ENCODE peak calls at places on chromosomes 2 and 18, in eight cellular contexts. U, L, W, A, R, Z, G and X are unnamed samples.

GRCh38 chr2:27799646-27800010 is 28.1 kb downstream of the MRPL33 start:
- DNase-seq in U (no peak), L (no peak), W (no peak), A (no peak), R (no peak), Z (no peak), G (no peak), X (no peak)

GRCh38 chr2:30336978-30337841 is 105.9 kb downstream of the LBH start:
- DNase-seq in U (no peak), L (no peak), W (no peak), A (peak; percentile 31), R (no peak), Z (no peak), G (peak; percentile 74), X (no peak)

GRCh38 chr2:55112229-55113016 is 62.2 kb upstream of the RTN4 start:
- DNase-seq in U (no peak), L (peak; percentile 85), W (peak; percentile 74), A (no peak), R (no peak), Z (no peak), G (no peak), X (peak; percentile 83)

GRCh38 chr2:19933351-19933981 is 31.7 kb upstream of the TTC32 start:
- DNase-seq in U (no peak), L (peak; percentile 91), W (no peak), A (no peak), R (peak; percentile 71), Z (peak; percentile 60), G (no peak), X (no peak)

GRCh38 chr2:73091164-73091563 is 19.7 kb upstream of the SFXN5 start:
- DNase-seq in U (no peak), L (peak; percentile 42), W (no peak), A (no peak), R (peak; percentile 25), Z (peak; percentile 58), G (no peak), X (no peak)

GRCh38 chr18:77220726-77221125 is 28.9 kb upstream of the GALR1 start:
- DNase-seq in U (no peak), L (no peak), W (no peak), A (no peak), R (no peak), Z (no peak), G (no peak), X (no peak)

GRCh38 chr2:238786792-238787490 is 60.9 kb upstream of the TWIST2 start:
- DNase-seq in U (no peak), L (no peak), W (no peak), A (no peak), R (no peak), Z (peak; percentile 16), G (no peak), X (no peak)

GRCh38 chr2:188984680-188985079 is 10.5 kb downstream of the COL3A1 start:
- DNase-seq in U (no peak), L (peak; percentile 98), W (no peak), A (no peak), R (peak; percentile 85), Z (peak; percentile 90), G (no peak), X (no peak)

GRCh38 chr2:124668161-124668560 is 643.1 kb downstream of the CNTNAP5 start:
- DNase-seq in U (no peak), L (no peak), W (no peak), A (no peak), R (no peak), Z (no peak), G (no peak), X (no peak)

GRCh38 chr2:15909736-15910135 is 30.6 kb upstream of the MYCN start:
- DNase-seq in U (no peak), L (no peak), W (no peak), A (no peak), R (no peak), Z (no peak), G (no peak), X (no peak)

GRCh38 chr2:211408485-211408884 is 852.1 kb downstream of the CPS1 start:
- DNase-seq in U (no peak), L (peak; percentile 33), W (no peak), A (no peak), R (peak; percentile 81), Z (no peak), G (no peak), X (no peak)

GRCh38 chr2:195531754-195532153 is 125.3 kb upstream of the SLC39A10 start:
- DNase-seq in U (no peak), L (no peak), W (no peak), A (no peak), R (no peak), Z (no peak), G (no peak), X (no peak)